ENCODE peak calls at places on chromosome 3, in ten cellular contexts. T is Caco-2; V is foreskin keratinocyte; B is NCI-H2171; I is H9; H is Calu3; K is activated CD4-positive, CD25-positive, alpha-beta regulatory T cell treated with anti-CD3 and anti-CD28 coated beads, Interleukin-2, amount 50 U/mL, for 72 hours; W is dermis blood vessel endothelial cell; F is progenitor cell of endocrine pancreas; Y is AG08396. L is an unnamed sample.
A peak's percentile ranks its signal among the peaks of the same experiment; 100 is the strongest.

GRCh38 chr3:69244036-69244435 is 121.6 kb upstream of the LMOD3 start:
- DNase-seq in H (no peak), Y (no peak), F (no peak), V (no peak), W (peak; percentile 9), T (no peak), I (no peak), B (no peak), K (no peak), L (no peak)

GRCh38 chr3:174202561-174202960 is 656.6 kb upstream of the NAALADL2 start:
- DNase-seq in T (no peak), W (no peak), B (no peak), H (no peak), V (no peak), F (no peak), I (no peak), K (no peak), Y (no peak), L (no peak)

GRCh38 chr3:101902041-101902440 is 52.7 kb downstream of the NFKBIZ start:
- DNase-seq in W (peak; percentile 61), V (peak; percentile 96), B (no peak), T (no peak), F (no peak), Y (peak; percentile 72), I (no peak), K (no peak), H (no peak), L (peak; percentile 82)

GRCh38 chr3:45170071-45170470 is 23.9 kb upstream of the CDCP1 start:
- DNase-seq in W (no peak), V (no peak), F (no peak), B (no peak), I (no peak), T (no peak), H (no peak), Y (no peak), K (no peak), L (peak; percentile 30)

GRCh38 chr3:58288011-58288728 is 17.9 kb upstream of the RPP14 start:
- DNase-seq in T (no peak), Y (no peak), B (no peak), V (no peak), I (no peak), H (no peak), W (no peak), K (no peak), F (no peak), L (no peak)

GRCh38 chr3:192816274-192816853 is 89.0 kb upstream of the FGF12 start:
- DNase-seq in W (peak; percentile 69), B (peak; percentile 33), H (peak; percentile 50), I (no peak), K (no peak), F (no peak), V (no peak), T (peak; percentile 56), Y (peak; percentile 32), L (peak; percentile 71)

GRCh38 chr3:119428538-119428937 is 34.9 kb downstream of the TMEM39A start:
- DNase-seq in B (no peak), W (peak; percentile 23), V (no peak), Y (no peak), F (no peak), T (no peak), I (peak; percentile 39), H (no peak), K (no peak), L (no peak)

GRCh38 chr3:129984124-129984523 is 9.6 kb downstream of the TRH start:
- DNase-seq in Y (no peak), B (no peak), H (no peak), I (peak; percentile 35), W (peak; percentile 12), F (no peak), T (no peak), K (no peak), V (no peak), L (no peak)

GRCh38 chr3:12796171-12797123 is at the start of gene CAND2:
- DNase-seq in H (no peak), V (no peak), F (peak; percentile 44), T (no peak), W (peak; percentile 61), Y (peak; percentile 75), I (peak; percentile 56), B (peak; percentile 16), K (peak; percentile 52), L (peak; percentile 70)

GRCh38 chr3:132421832-132422231 is 4.5 kb downstream of the DNAJC13 start:
- DNase-seq in I (no peak), H (no peak), W (no peak), Y (peak; percentile 24), V (no peak), F (no peak), T (peak; percentile 19), B (no peak), K (no peak), L (no peak)

GRCh38 chr3:184231671-184232070 is 2.3 kb downstream of the VWA5B2 start:
- DNase-seq in W (no peak), V (no peak), T (no peak), F (no peak), B (no peak), Y (no peak), I (no peak), K (no peak), H (no peak), L (no peak)

GRCh38 chr3:123395235-123395634 is 53.7 kb downstream of the ADCY5 start:
- DNase-seq in V (no peak), W (no peak), K (no peak), H (no peak), I (no peak), B (no peak), Y (no peak), F (no peak), T (no peak), L (no peak)

GRCh38 chr3:147407107-147407494 is 758 bp upstream of the ZIC4 start:
- DNase-seq in W (no peak), Y (no peak), B (no peak), I (no peak), F (no peak), T (no peak), H (peak; percentile 41), V (no peak), K (no peak), L (no peak)

GRCh38 chr3:138594935-138595259 is 837 bp upstream of the CEP70 start:
- DNase-seq in Y (no peak), K (no peak), H (no peak), B (no peak), W (no peak), F (no peak), I (no peak), T (no peak), V (no peak), L (no peak)

GRCh38 chr3:149314807-149315578 is 18.4 kb downstream of the TM4SF18 start:
- DNase-seq in H (no peak), B (no peak), W (peak; percentile 55), V (no peak), Y (peak; percentile 36), I (no peak), F (no peak), T (no peak), K (no peak), L (no peak)

GRCh38 chr3:177574232-177574856 is 377.1 kb upstream of the TBL1XR1 start:
- DNase-seq in T (peak; percentile 72), F (peak; percentile 15), H (peak; percentile 50), K (no peak), V (no peak), I (peak; percentile 55), Y (peak; percentile 35), W (no peak), B (no peak), L (peak; percentile 44)

GRCh38 chr3:53823026-53823955 is 22.9 kb downstream of the CHDH start:
- DNase-seq in V (no peak), H (no peak), F (no peak), I (peak; percentile 76), B (no peak), K (peak; percentile 19), Y (no peak), W (no peak), T (no peak), L (no peak)

GRCh38 chr3:48268381-48268935 is 27.6 kb downstream of the ZNF589 start:
- DNase-seq in V (peak; percentile 99), H (peak; percentile 74), Y (no peak), I (no peak), T (peak; percentile 60), W (no peak), K (peak; percentile 70), B (no peak), F (no peak), L (peak; percentile 33)

GRCh38 chr3:100706365-100706764 is 2.9 kb upstream of the TFG start:
- DNase-seq in T (no peak), V (peak; percentile 46), Y (no peak), H (no peak), K (no peak), I (no peak), F (no peak), W (no peak), B (no peak), L (no peak)

GRCh38 chr3:23312866-23313265 is 109.7 kb downstream of the UBE2E2 start:
- DNase-seq in K (no peak), W (peak; percentile 8), I (no peak), Y (no peak), F (no peak), H (no peak), T (no peak), V (no peak), B (no peak), L (no peak)

GRCh38 chr3:117752984-117753717 is 1043.6 kb downstream of the TUSC7 start:
- DNase-seq in W (no peak), K (no peak), T (no peak), V (no peak), H (no peak), B (no peak), F (no peak), I (no peak), Y (peak; percentile 8), L (peak; percentile 11)

GRCh38 chr3:177300039-177300833 is 103.0 kb upstream of the TBL1XR1 start:
- DNase-seq in V (no peak), T (peak; percentile 79), K (no peak), H (peak; percentile 72), I (no peak), B (no peak), F (no peak), Y (no peak), W (no peak), L (no peak)

GRCh38 chr3:187975571-187976360 is 178.2 kb upstream of the LPP start:
- DNase-seq in Y (no peak), I (no peak), K (peak; percentile 44), H (no peak), T (no peak), F (no peak), B (no peak), W (no peak), V (no peak), L (no peak)

GRCh38 chr3:182789371-182789770 is 3.9 kb upstream of the ATP11B start:
- DNase-seq in K (no peak), I (no peak), T (no peak), W (peak; percentile 49), H (no peak), V (no peak), B (no peak), F (no peak), Y (no peak), L (no peak)

GRCh38 chr3:46942481-46943236 is 33.9 kb downstream of the CCDC12 start:
- DNase-seq in W (no peak), T (no peak), I (no peak), H (no peak), B (no peak), F (no peak), V (no peak), K (no peak), Y (no peak), L (no peak)

GRCh38 chr3:150414989-150415388 is 6.9 kb downstream of the TSC22D2 start:
- DNase-seq in T (no peak), B (no peak), I (no peak), W (no peak), F (no peak), K (no peak), H (no peak), Y (no peak), V (no peak), L (no peak)

GRCh38 chr3:58013973-58014649 is 5.9 kb downstream of the FLNB start:
- DNase-seq in Y (peak; percentile 90), F (no peak), H (no peak), V (no peak), I (no peak), W (peak; percentile 47), B (no peak), K (no peak), T (no peak), L (peak; percentile 45)

GRCh38 chr3:118102737-118103136 is 931.9 kb downstream of the IGSF11 start:
- DNase-seq in W (no peak), F (no peak), T (no peak), V (peak; percentile 44), B (no peak), H (no peak), K (no peak), I (no peak), Y (no peak), L (no peak)

L was measured in A673.